ENCODE peak calls at places on chromosomes 13 and 19, in six cellular contexts. M is T-helper 17 cell; E is amniotic stem cell; H is COR-L47; O is type B pancreatic cell; R is activated T-cell treated with anti-CD3 and anti-CD28 coated beads, Interleukin-2, amount 50 U/mL, for 72 hours. V is an unnamed sample.

GRCh38 chr19:14118165-14119051 is 846 bp upstream of the PRKACA start:
- DNase-seq in M (peak; percentile 19), E (no peak), H (no peak), O (no peak), R (peak; percentile 36), V (peak; percentile 90)

GRCh38 chr13:112071011-112071901 is 4.3 kb downstream of the SOX1 start:
- DNase-seq in H (no peak), R (no peak), O (no peak), E (no peak), M (no peak), V (no peak)

GRCh38 chr13:84609716-84610115 is 727.4 kb upstream of the SLITRK1 start:
- DNase-seq in O (no peak), H (no peak), R (no peak), M (no peak), E (peak; percentile 1), V (no peak)

GRCh38 chr19:42488783-42489521 is 39.3 kb downstream of the CEACAM1 start:
- DNase-seq in H (no peak), E (no peak), M (no peak), O (no peak), R (no peak), V (no peak)

GRCh38 chr13:78595458-78595818 is 7.9 kb downstream of the POU4F1 start:
- DNase-seq in E (no peak), H (no peak), R (no peak), M (no peak), O (no peak), V (no peak)

GRCh38 chr13:52845766-52846566 is 2.5 kb downstream of the PCDH8 start:
- DNase-seq in R (peak; percentile 71), E (no peak), M (no peak), H (peak; percentile 59), O (peak; percentile 78), V (no peak)

GRCh38 chr19:1914826-1915341 is 9.7 kb downstream of the ADAT3 start:
- DNase-seq in E (no peak), M (no peak), R (no peak), O (no peak), H (no peak), V (no peak)

GRCh38 chr13:48401480-48401879 is 11.4 kb downstream of the LPAR6 start:
- DNase-seq in H (no peak), O (no peak), E (no peak), R (no peak), M (no peak), V (no peak)

GRCh38 chr19:10291554-10292205 is 1.9 kb downstream of the ICAM5 start:
- DNase-seq in E (no peak), M (no peak), H (no peak), R (no peak), O (no peak), V (no peak)

GRCh38 chr19:6475321-6476108 is 6.1 kb downstream of the DENND1C start:
- DNase-seq in H (no peak), O (no peak), R (no peak), E (no peak), M (no peak), V (no peak)